ENCODE peak calls at places on chromosomes 4 and X, in seven cellular contexts. C is activated CD8-positive, alpha-beta memory T cell treated with anti-CD3 and anti-CD28 coated beads for 48 hours; A is stomach; I is GM10248; T is HTR-8/SVneo; F is adipocyte; Y is iPS-NIHi11. W is an unnamed sample.

GRCh38 chr4:73103799-73104503 is 34.4 kb upstream of the COX18 start:
- DNase-seq in C (no peak), A (no peak), I (no peak), T (no peak), F (no peak), Y (no peak), W (no peak)

GRCh38 chr4:149845643-149846208 is 30.1 kb upstream of the IQCM start:
- DNase-seq in C (no peak), A (no peak), I (no peak), T (no peak), F (no peak), Y (no peak), W (no peak)

GRCh38 chrX:39726810-39727209 is 370.9 kb downstream of the BCOR start:
- DNase-seq in C (no peak), A (no peak), I (no peak), T (peak), F (peak), Y (no peak), W (no peak)

GRCh38 chr4:169621754-169622481 is 1.5 kb downstream of the CLCN3 start:
- DNase-seq in C (no peak), A (no peak), I (no peak), T (peak), F (peak), Y (no peak), W (no peak)

GRCh38 chrX:68823413-68824151 is 5.2 kb upstream of the EFNB1 start:
- DNase-seq in C (no peak), A (no peak), I (no peak), T (no peak), F (no peak), Y (no peak), W (no peak)

GRCh38 chr4:88318751-88319350 is 34.5 kb upstream of the PPM1K start:
- DNase-seq in C (no peak), A (no peak), I (no peak), T (no peak), F (no peak), Y (no peak), W (no peak)

GRCh38 chrX:14354541-14354940 is 174.8 kb upstream of the GLRA2 start:
- DNase-seq in C (no peak), A (no peak), I (no peak), T (no peak), F (peak), Y (no peak), W (no peak)

GRCh38 chr4:119099227-119099910 is 36.3 kb upstream of the MYOZ2 start:
- DNase-seq in C (no peak), A (no peak), I (no peak), T (no peak), F (peak), Y (no peak), W (no peak)

GRCh38 chr4:15031993-15032660 is 29.8 kb downstream of the CPEB2 start:
- DNase-seq in C (no peak), A (no peak), I (no peak), T (no peak), F (peak), Y (no peak), W (no peak)

GRCh38 chr4:81635128-81635527 is 163.4 kb upstream of the RASGEF1B start:
- DNase-seq in C (no peak), A (no peak), I (no peak), T (no peak), F (no peak), Y (no peak), W (no peak)

GRCh38 chrX:24081661-24082154 is 27.0 kb downstream of the EIF2S3 start:
- DNase-seq in C (no peak), A (peak), I (no peak), T (peak), F (peak), Y (peak), W (no peak)

GRCh38 chrX:151019837-151020236 is 36.7 kb downstream of the HMGB3 start:
- DNase-seq in C (no peak), A (no peak), I (no peak), T (no peak), F (peak), Y (no peak), W (no peak)

GRCh38 chrX:124263743-124264142 is 68.7 kb upstream of the TEX13D start:
- DNase-seq in C (no peak), A (no peak), I (no peak), T (no peak), F (no peak), Y (no peak), W (no peak)

GRCh38 chr4:80846210-80846609 is 184.3 kb upstream of the BMP3 start:
- DNase-seq in C (no peak), A (no peak), I (no peak), T (no peak), F (no peak), Y (no peak), W (no peak)

GRCh38 chr4:36243355-36244256 is 708 bp downstream of the ARAP2 start:
- DNase-seq in C (peak), A (peak), I (peak), T (peak), F (peak), Y (peak), W (no peak)

GRCh38 chr4:15738877-15739276 is 36.0 kb downstream of the BST1 start:
- DNase-seq in C (no peak), A (no peak), I (no peak), T (no peak), F (peak), Y (no peak), W (no peak)

GRCh38 chr4:8073206-8073863 is 85.3 kb downstream of the ABLIM2 start:
- DNase-seq in C (no peak), A (no peak), I (no peak), T (no peak), F (no peak), Y (no peak), W (no peak)

GRCh38 chr4:140875751-140876389 is 119.7 kb upstream of the TBC1D9 start:
- DNase-seq in C (no peak), A (no peak), I (no peak), T (no peak), F (peak), Y (no peak), W (no peak)

GRCh38 chr4:163063891-163064290 is 102.8 kb downstream of the NAF1 start:
- DNase-seq in C (no peak), A (no peak), I (no peak), T (peak), F (no peak), Y (no peak), W (no peak)

GRCh38 chr4:23717528-23718248 is 172.2 kb downstream of the PPARGC1A start:
- DNase-seq in C (no peak), A (no peak), I (peak), T (peak), F (peak), Y (peak), W (peak)

GRCh38 chr4:6694177-6694901 is 661 bp downstream of the S100P start:
- DNase-seq in C (no peak), A (no peak), I (no peak), T (no peak), F (no peak), Y (no peak), W (no peak)

GRCh38 chr4:153651961-153652784 is 31.9 kb upstream of the TLR2 start:
- DNase-seq in C (no peak), A (no peak), I (no peak), T (no peak), F (peak), Y (no peak), W (no peak)

GRCh38 chrX:45774961-45775360 is 574.3 kb upstream of the DIPK2B start:
- DNase-seq in C (no peak), A (no peak), I (no peak), T (no peak), F (peak), Y (no peak), W (no peak)